ENCODE peak calls at places on chromosomes 3 and 15, in five cellular contexts. A is esophagus squamous epithelium, O is brain microvascular endothelial cell, E is AG04449, Y is ovary. S is an unnamed sample.

GRCh38 chr15:73075151-73075859 is 23.0 kb downstream of the NEO1 start:
- DNase-seq in A (no peak), O (no peak), E (no peak), Y (no peak), S (no peak)

GRCh38 chr15:40776537-40777141 is 6.9 kb downstream of the C15orf62 start:
- DNase-seq in A (no peak), O (no peak), E (no peak), Y (no peak), S (no peak)

GRCh38 chr15:89855948-89856347 is 37.8 kb downstream of the AP3S2 start:
- DNase-seq in A (no peak), O (no peak), E (no peak), Y (no peak), S (no peak)

GRCh38 chr15:42060797-42061196 is 33.6 kb downstream of the PLA2G4D start:
- DNase-seq in A (no peak), O (no peak), E (no peak), Y (no peak), S (no peak)

GRCh38 chr15:73891328-73891975 is 18.1 kb downstream of the TBC1D21 start:
- DNase-seq in A (no peak), O (no peak), E (no peak), Y (no peak), S (no peak)

GRCh38 chr3:45978348-45978747 is 17.3 kb downstream of the FYCO1 start:
- DNase-seq in A (no peak), O (no peak), E (no peak), Y (no peak), S (no peak)

GRCh38 chr3:64509216-64509615 is 178.6 kb downstream of the ADAMTS9 start:
- DNase-seq in A (no peak), O (no peak), E (no peak), Y (no peak), S (no peak)

GRCh38 chr3:42043116-42043796 is 47.9 kb upstream of the TRAK1 start:
- DNase-seq in A (no peak), O (peak), E (no peak), Y (no peak), S (peak)

GRCh38 chr3:128274837-128275236 is 121.6 kb downstream of the EEFSEC start:
- DNase-seq in A (no peak), O (peak), E (peak), Y (no peak), S (no peak)

GRCh38 chr3:69122398-69122797 is at the start of gene LMOD3:
- DNase-seq in A (no peak), O (no peak), E (no peak), Y (no peak), S (no peak)

GRCh38 chr3:42707620-42708355 is 5.2 kb upstream of the HHATL start:
- DNase-seq in A (no peak), O (no peak), E (no peak), Y (peak), S (no peak)

GRCh38 chr3:38782148-38782547 is 33.9 kb downstream of the SCN10A start:
- DNase-seq in A (no peak), O (no peak), E (no peak), Y (no peak), S (no peak)

GRCh38 chr3:105647047-105647446 is 221.8 kb downstream of the CBLB start:
- DNase-seq in A (no peak), O (peak), E (peak), Y (no peak), S (peak)

GRCh38 chr3:101128786-101129185 is 135.6 kb upstream of the ABI3BP start:
- DNase-seq in A (no peak), O (peak), E (no peak), Y (no peak), S (no peak)

GRCh38 chr3:12891985-12892839 is 50.8 kb upstream of the RPL32 start:
- DNase-seq in A (no peak), O (peak), E (no peak), Y (peak), S (no peak)

GRCh38 chr3:120457827-120458226 is 7.0 kb upstream of the FSTL1 start:
- DNase-seq in A (no peak), O (no peak), E (no peak), Y (no peak), S (no peak)

GRCh38 chr3:184229424-184230080 is at the start of gene VWA5B2:
- DNase-seq in A (no peak), O (no peak), E (no peak), Y (peak), S (no peak)

GRCh38 chr15:56242576-56243116 is 1.0 kb downstream of the RFX7 start:
- DNase-seq in A (no peak), O (no peak), E (no peak), Y (no peak), S (no peak)

GRCh38 chr15:61038387-61038786 is 190.7 kb downstream of the RORA start:
- DNase-seq in A (no peak), O (peak), E (no peak), Y (no peak), S (no peak)

GRCh38 chr15:40108061-40108854 is 421 bp downstream of the BMF start:
- DNase-seq in A (no peak), O (no peak), E (no peak), Y (peak), S (no peak)

GRCh38 chr3:111538687-111539086 is 3.3 kb upstream of the CD96 start:
- DNase-seq in A (no peak), O (peak), E (no peak), Y (no peak), S (peak)

GRCh38 chr15:101043011-101043410 is 123.9 kb downstream of the LRRK1 start:
- DNase-seq in A (no peak), O (no peak), E (no peak), Y (peak), S (no peak)

GRCh38 chr3:14144423-14145075 is 19.7 kb downstream of the TMEM43 start:
- DNase-seq in A (peak), O (peak), E (peak), Y (peak), S (peak)

GRCh38 chr3:179969525-179969924 is 67.2 kb downstream of the PEX5L start:
- DNase-seq in A (no peak), O (peak), E (no peak), Y (no peak), S (peak)

GRCh38 chr3:158167737-158168469 is 58.0 kb downstream of the RSRC1 start:
- DNase-seq in A (no peak), O (peak), E (peak), Y (no peak), S (peak)

GRCh38 chr15:40721716-40722115 is 26.7 kb downstream of the RAD51 start:
- DNase-seq in A (no peak), O (no peak), E (no peak), Y (no peak), S (no peak)

GRCh38 chr15:52101542-52102340 is 10.8 kb downstream of the BCL2L10 start:
- DNase-seq in A (no peak), O (no peak), E (no peak), Y (no peak), S (no peak)

GRCh38 chr3:32421991-32422859 is 30.6 kb downstream of the CMTM7 start:
- DNase-seq in A (peak), O (peak), E (peak), Y (peak), S (peak)

GRCh38 chr3:69772152-69772867 is 33.0 kb downstream of the MITF start:
- DNase-seq in A (no peak), O (no peak), E (no peak), Y (no peak), S (no peak)

GRCh38 chr3:52190294-52190841 is 7.6 kb upstream of the ALAS1 start:
- DNase-seq in A (no peak), O (no peak), E (no peak), Y (peak), S (no peak)

GRCh38 chr3:188286087-188286513 is 132.1 kb downstream of the LPP start:
- DNase-seq in A (no peak), O (peak), E (peak), Y (no peak), S (peak)

GRCh38 chr3:179504371-179504770 is 53.1 kb upstream of the GNB4 start:
- DNase-seq in A (no peak), O (no peak), E (no peak), Y (no peak), S (no peak)

GRCh38 chr3:179606534-179607085 is 2.0 kb downstream of the NDUFB5 start:
- DNase-seq in A (no peak), O (no peak), E (no peak), Y (no peak), S (peak)

GRCh38 chr15:48806151-48806550 is 4.7 kb downstream of the CEP152 start:
- DNase-seq in A (no peak), O (peak), E (no peak), Y (no peak), S (no peak)

GRCh38 chr3:96465521-96465920 is 348.9 kb upstream of the EPHA6 start:
- DNase-seq in A (no peak), O (no peak), E (no peak), Y (no peak), S (no peak)

GRCh38 chr3:170572665-170573253 is 13.1 kb downstream of the SLC7A14 start:
- DNase-seq in A (no peak), O (peak), E (no peak), Y (no peak), S (peak)

GRCh38 chr3:114557791-114558190 is 264.0 kb downstream of the TIGIT start:
- DNase-seq in A (no peak), O (no peak), E (no peak), Y (no peak), S (no peak)

GRCh38 chr15:68228143-68228970 is 1.2 kb downstream of the CLN6 start:
- DNase-seq in A (no peak), O (no peak), E (no peak), Y (no peak), S (no peak)

GRCh38 chr3:146222204-146223046 is 28.5 kb downstream of the PLSCR4 start:
- DNase-seq in A (no peak), O (peak), E (no peak), Y (no peak), S (no peak)
- H3K4me3 ChIP-seq in A (no peak), O (no peak), E (no peak), Y (no peak), S (no peak)

DNA sequence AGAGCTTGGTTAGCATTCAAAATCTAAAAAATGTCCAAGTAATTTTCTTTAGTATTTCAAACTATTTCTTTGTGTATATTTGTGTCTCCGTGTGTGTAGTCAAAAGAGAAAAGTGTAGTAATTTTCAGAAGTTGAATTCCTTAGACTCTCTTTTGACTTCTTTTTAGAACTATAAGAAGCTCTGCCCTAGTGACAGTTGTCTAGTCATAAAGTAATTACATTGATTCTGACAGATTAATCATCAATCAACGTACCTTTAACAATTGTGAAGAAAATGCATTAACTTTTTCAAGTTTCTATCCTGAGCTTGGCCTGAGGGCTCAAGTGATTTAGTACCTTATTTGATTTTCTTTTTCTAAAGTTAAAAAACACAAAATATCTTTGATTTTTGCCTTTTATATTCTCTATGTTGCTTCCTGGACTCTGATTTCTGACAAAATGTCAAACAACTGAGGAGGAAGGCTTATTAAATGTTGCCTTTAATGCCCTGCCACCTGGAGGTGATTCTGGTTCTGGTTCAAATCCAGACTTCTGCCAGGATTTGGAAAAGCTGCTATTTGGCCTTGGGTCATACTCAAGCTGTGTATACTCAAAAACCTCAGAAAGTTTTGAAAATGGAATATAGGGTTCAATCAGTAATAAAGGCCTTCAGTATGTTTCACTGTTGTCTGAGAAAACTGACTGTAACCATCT is 653.6 kb downstream of the NSUN3 start:
- DNase-seq in A (no peak), O (no peak), E (no peak), Y (no peak), S (no peak)
- TF ChIP-seq CTCF in A (no peak), O (peak), E (no peak), Y (no peak), S (peak)

GRCh38 chr15:59335197-59335786 is 37.4 kb downstream of the MYO1E start:
- DNase-seq in A (no peak), O (no peak), E (no peak), Y (no peak), S (no peak)
- H3K4me3 ChIP-seq in A (no peak), O (no peak), E (no peak), Y (no peak), S (no peak)

GRCh38 chr15:83446904-83447708 is at the start of gene SH3GL3:
- DNase-seq in A (peak), O (peak), E (no peak), Y (peak), S (no peak)
- TF ChIP-seq CTCF in A (peak), O (peak), E (peak), Y (no peak), S (peak)

DNA sequence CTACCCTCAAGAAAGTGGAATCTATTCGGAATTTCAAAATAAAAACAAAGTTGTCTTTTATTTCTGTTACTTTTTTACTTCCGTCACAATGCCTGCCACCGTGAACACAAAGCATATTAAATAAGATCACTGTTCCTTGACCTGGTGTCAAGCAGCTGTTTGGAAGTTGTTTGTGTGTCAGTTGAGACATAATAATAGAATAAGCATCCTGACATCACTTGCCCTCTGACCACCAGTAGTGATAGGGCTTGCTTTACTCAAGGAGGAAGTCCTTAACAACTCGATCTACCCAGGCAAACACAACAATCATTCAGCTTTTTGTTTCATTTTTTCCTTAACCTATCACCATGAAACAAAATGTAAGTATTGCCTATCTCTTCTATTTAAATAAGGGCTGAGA is 454.4 kb upstream of the RASGRP1 start:
- DNase-seq in A (no peak), O (no peak), E (no peak), Y (no peak), S (no peak)
- H3K4me3 ChIP-seq in A (no peak), O (no peak), E (no peak), Y (no peak), S (no peak)

GRCh38 chr3:62672270-62672987 is 202.8 kb downstream of the CADPS start:
- DNase-seq in A (no peak), O (no peak), E (no peak), Y (no peak), S (no peak)

GRCh38 chr3:62669161-62669560 is 206.1 kb downstream of the CADPS start:
- DNase-seq in A (no peak), O (no peak), E (no peak), Y (no peak), S (no peak)

GRCh38 chr3:62665627-62666433 is 209.4 kb downstream of the CADPS start:
- DNase-seq in A (no peak), O (peak), E (no peak), Y (peak), S (no peak)

GRCh38 chr3:62670351-62670750 is 204.9 kb downstream of the CADPS start:
- DNase-seq in A (no peak), O (no peak), E (no peak), Y (no peak), S (no peak)

GRCh38 chr3:62667714-62668113 is 207.5 kb downstream of the CADPS start:
- DNase-seq in A (no peak), O (no peak), E (no peak), Y (no peak), S (no peak)
- TF ChIP-seq CTCF in A (no peak), O (no peak), E (no peak), Y (no peak), S (peak)

DNA sequence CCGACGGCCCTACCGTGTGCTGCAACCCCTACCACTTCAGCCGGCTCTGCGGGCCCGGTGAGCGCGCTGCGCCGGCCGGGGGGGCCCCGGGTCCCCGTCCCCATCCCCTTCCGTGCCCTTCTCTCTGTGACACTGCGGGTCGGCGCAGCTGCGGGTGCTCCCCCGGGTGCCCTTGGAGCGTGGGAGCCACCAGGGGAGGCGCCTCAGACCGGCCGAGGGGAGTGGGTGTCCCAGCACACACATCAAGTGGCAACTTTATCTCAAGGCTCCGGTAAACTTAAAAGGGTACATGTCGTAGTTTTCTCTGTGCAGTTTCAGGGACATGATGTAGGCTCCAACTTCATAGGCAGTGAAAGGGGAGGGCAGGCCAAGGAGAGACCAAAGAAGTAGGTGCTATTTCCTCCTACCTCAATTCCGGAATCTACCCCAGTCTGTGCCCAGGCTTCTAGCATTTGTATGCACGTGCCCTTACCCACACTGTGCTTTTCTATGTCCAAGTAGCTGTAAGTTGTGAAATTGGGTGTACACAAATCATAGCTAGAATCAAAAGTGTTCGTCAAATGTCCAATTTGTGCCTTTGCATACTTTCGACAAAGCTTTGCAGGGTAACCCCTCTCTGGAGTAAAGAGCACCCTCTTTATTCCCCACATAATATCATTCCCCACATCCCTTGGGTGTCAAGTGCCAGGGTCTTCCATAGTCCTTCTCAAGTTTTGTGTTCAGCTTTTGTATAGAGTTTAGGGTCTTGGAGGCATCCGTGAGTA is 2.2 kb downstream of the SMAD6 start:
- DNase-seq in A (no peak), O (no peak), E (no peak), Y (no peak), S (no peak)
- H3K4me3 ChIP-seq in A (peak), O (peak), E (peak), Y (peak), S (peak)

GRCh38 chr3:16841354-16841753 is 43.4 kb upstream of the PLCL2 start:
- DNase-seq in A (no peak), O (no peak), E (no peak), Y (no peak), S (no peak)
- TF ChIP-seq CTCF in A (no peak), O (no peak), E (no peak), Y (no peak), S (no peak)

GRCh38 chr3:53269888-53270880 is 14.4 kb upstream of the TKT start:
- DNase-seq in A (peak), O (peak), E (peak), Y (peak), S (peak)
- H3K4me3 ChIP-seq in A (no peak), O (no peak), E (no peak), Y (no peak), S (no peak)